ENCODE peak calls at places on chromosomes 7 and 10, in five cellular contexts. A, C, D, T and V are unnamed samples.

GRCh38 chr7:126803060-126803665 is 449.6 kb downstream of the GRM8 start:
- DNase-seq in A (no peak), C (no peak), D (peak; percentile 76), T (peak; percentile 60), V (no peak)

GRCh38 chr7:20435305-20435704 is 104.6 kb downstream of the ITGB8 start:
- DNase-seq in A (no peak), T (no peak), D (no peak), C (no peak), V (no peak)

GRCh38 chr10:132359305-132360040 is 27.5 kb downstream of the LRRC27 start:
- DNase-seq in T (no peak), A (no peak), D (no peak), C (peak; percentile 63), V (no peak)

GRCh38 chr7:42314696-42315095 is 77.7 kb upstream of the GLI3 start:
- DNase-seq in A (no peak), C (no peak), D (no peak), T (no peak), V (no peak)

GRCh38 chr10:126110434-126110833 is 214.1 kb downstream of the FANK1 start:
- DNase-seq in A (no peak), T (no peak), C (no peak), D (peak; percentile 42), V (no peak)

GRCh38 chr10:27099448-27099847 is 846 bp downstream of the ANKRD26 start:
- DNase-seq in C (no peak), T (no peak), A (no peak), D (no peak), V (no peak)

GRCh38 chr7:88490911-88491310 is 184.2 kb upstream of the STEAP4 start:
- DNase-seq in A (no peak), T (no peak), D (no peak), C (no peak), V (no peak)

GRCh38 chr10:97766106-97766810 is 5.5 kb downstream of the SFRP5 start:
- DNase-seq in C (no peak), D (no peak), A (no peak), T (no peak), V (no peak)

GRCh38 chr7:41747951-41748350 is 45.1 kb upstream of the INHBA start:
- DNase-seq in A (no peak), D (no peak), C (no peak), T (no peak), V (no peak)

GRCh38 chr7:3210531-3210930 is 90.5 kb upstream of the SDK1 start:
- DNase-seq in T (no peak), D (no peak), A (no peak), C (no peak), V (no peak)

GRCh38 chr7:71348751-71349415 is 216.9 kb downstream of the GALNT17 start:
- DNase-seq in C (no peak), T (no peak), A (no peak), D (no peak), V (no peak)

GRCh38 chr10:70461397-70462348 is 16.9 kb upstream of the PALD1 start:
- DNase-seq in A (no peak), C (no peak), D (peak; percentile 66), T (peak; percentile 67), V (no peak)

GRCh38 chr10:26439436-26440090 is 1.4 kb downstream of the APBB1IP start:
- DNase-seq in D (no peak), T (peak; percentile 30), C (no peak), A (no peak), V (no peak)

GRCh38 chr10:76036410-76036940 is 605.1 kb downstream of the LRMDA start:
- DNase-seq in C (peak; percentile 89), A (peak; percentile 13), T (peak; percentile 52), D (peak; percentile 69), V (peak; percentile 77)

GRCh38 chr10:112985701-112986510 is 35.9 kb downstream of the TCF7L2 start:
- DNase-seq in C (no peak), D (peak; percentile 51), T (no peak), A (no peak), V (no peak)

GRCh38 chr7:69871213-69871885 is 273.1 kb downstream of the AUTS2 start:
- DNase-seq in D (peak; percentile 91), A (no peak), C (no peak), T (no peak), V (no peak)

GRCh38 chr7:76133839-76134238 is 67.9 kb upstream of the SRRM3 start:
- DNase-seq in D (no peak), T (no peak), C (no peak), A (no peak), V (no peak)

GRCh38 chr7:154685564-154685901 is 317.4 kb downstream of the PAXIP1 start:
- DNase-seq in D (no peak), T (no peak), A (no peak), C (no peak), V (no peak)

GRCh38 chr7:132225216-132226030 is 350.8 kb downstream of the PLXNA4 start:
- DNase-seq in A (no peak), C (no peak), T (no peak), D (peak; percentile 11), V (no peak)

GRCh38 chr10:75029874-75030273 is 81.6 kb upstream of the SAMD8 start:
- DNase-seq in C (no peak), A (no peak), T (no peak), D (no peak), V (peak; percentile 58)

GRCh38 chr10:60237977-60238376 is 151.7 kb downstream of the ANK3 start:
- DNase-seq in C (no peak), T (no peak), D (no peak), A (no peak), V (no peak)

GRCh38 chr10:21424511-21424910 is 101.0 kb downstream of the SKIDA1 start:
- DNase-seq in D (no peak), C (no peak), T (no peak), A (no peak), V (no peak)